ENCODE peak calls at places on chromosomes 2 and 18, in four cellular contexts. P, V, Y and J are unnamed samples.

GRCh38 chr2:50039445-50039844 is 885.1 kb upstream of the FSHR start:
- DNase-seq in P (no peak), V (no peak), Y (no peak), J (no peak)

GRCh38 chr2:25314514-25315315 is 27.0 kb downstream of the DNMT3A start:
- DNase-seq in P (peak), V (no peak), Y (peak), J (peak)

GRCh38 chr2:155846249-155846648 is 486.3 kb downstream of the NR4A2 start:
- DNase-seq in P (peak), V (peak), Y (no peak), J (no peak)

GRCh38 chr2:37897511-37897910 is 27.6 kb upstream of the RMDN2 start:
- DNase-seq in P (no peak), V (no peak), Y (no peak), J (no peak)

GRCh38 chr2:10361220-10361588 is 58.5 kb downstream of the HPCAL1 start:
- DNase-seq in P (no peak), V (peak), Y (no peak), J (peak)

GRCh38 chr2:231245253-231246094 is 47.0 kb downstream of the ARMC9 start:
- DNase-seq in P (no peak), V (no peak), Y (peak), J (no peak)

GRCh38 chr2:95344208-95344570 is 47.0 kb downstream of the KCNIP3 start:
- DNase-seq in P (no peak), V (no peak), Y (no peak), J (no peak)

GRCh38 chr2:156325671-156326385 is 6.7 kb downstream of the NR4A2 start:
- DNase-seq in P (no peak), V (no peak), Y (no peak), J (no peak)

GRCh38 chr2:187644991-187645390 is 90.8 kb upstream of the TFPI start:
- DNase-seq in P (no peak), V (no peak), Y (no peak), J (no peak)

GRCh38 chr2:201901770-201902169 is 95.4 kb downstream of the CDK15 start:
- DNase-seq in P (no peak), V (no peak), Y (no peak), J (no peak)

GRCh38 chr2:68726608-68727367 is 7.8 kb upstream of the ARHGAP25 start:
- DNase-seq in P (peak), V (no peak), Y (no peak), J (no peak)

GRCh38 chr18:37563810-37564511 is 1.6 kb downstream of the CELF4 start:
- DNase-seq in P (no peak), V (no peak), Y (no peak), J (peak)

GRCh38 chr18:50424877-50425690 is 50.2 kb downstream of the SKA1 start:
- DNase-seq in P (peak), V (peak), Y (no peak), J (no peak)

GRCh38 chr2:204265701-204266310 is 279.5 kb upstream of the PARD3B start:
- DNase-seq in P (no peak), V (no peak), Y (peak), J (peak)

GRCh38 chr2:31075936-31076590 is 62.2 kb downstream of the GALNT14 start:
- DNase-seq in P (peak), V (no peak), Y (no peak), J (no peak)

GRCh38 chr18:49368876-49369440 is 91.5 kb downstream of the DYM start:
- DNase-seq in P (no peak), V (no peak), Y (no peak), J (no peak)

GRCh38 chr18:48955528-48956261 is 4.9 kb upstream of the SMAD7 start:
- DNase-seq in P (peak), V (peak), Y (no peak), J (no peak)

GRCh38 chr18:74546751-74547530 is 12.6 kb downstream of the CNDP1 start:
- DNase-seq in P (peak), V (peak), Y (no peak), J (no peak)

GRCh38 chr2:6881516-6881915 is 3.9 kb downstream of the RSAD2 start:
- DNase-seq in P (no peak), V (no peak), Y (no peak), J (no peak)

GRCh38 chr2:140892429-140892828 is 1238.4 kb downstream of the LRP1B start:
- DNase-seq in P (no peak), V (no peak), Y (no peak), J (no peak)

GRCh38 chr2:238645716-238646115 is 202.2 kb upstream of the TWIST2 start:
- DNase-seq in P (no peak), V (no peak), Y (no peak), J (no peak)

GRCh38 chr2:12506846-12507245 is 209.9 kb upstream of the TRIB2 start:
- DNase-seq in P (no peak), V (peak), Y (no peak), J (no peak)

GRCh38 chr18:7333163-7333562 is 102.3 kb downstream of the LRRC30 start:
- DNase-seq in P (no peak), V (no peak), Y (no peak), J (no peak)

GRCh38 chr2:35220471-35220870 is 1135.1 kb upstream of the CRIM1 start:
- DNase-seq in P (no peak), V (peak), Y (no peak), J (no peak)

GRCh38 chr2:225041871-225042799 is at the start of gene DOCK10:
- DNase-seq in P (peak), V (peak), Y (peak), J (peak)